ENCODE peak calls at places on chromosomes 2 and 18, in nine cellular contexts. J is activated CD8-positive, alpha-beta memory T cell treated with anti-CD3 and anti-CD28 coated beads for 48 hours; I is anterior cingulate cortex; Y is activated T-cell treated with anti-CD3 and anti-CD28 coated beads for 1 hour; Q is spleen; H is KBM-7; L is AG10803; R is left lobe of liver; A is Calu3. E is an unnamed sample.
A peak's percentile ranks its signal among the peaks of the same experiment; 100 is the strongest.

GRCh38 chr18:41162191-41162590 is 792.8 kb upstream of the PIK3C3 start:
- DNase-seq in J (no peak), I (no peak), Y (no peak), Q (no peak), H (no peak), L (no peak), R (no peak), A (no peak), E (no peak)

GRCh38 chr2:149611100-149611820 is 23.7 kb upstream of the MMADHC start:
- DNase-seq in J (no peak), I (no peak), Y (no peak), Q (no peak), H (no peak), L (peak; percentile 20), R (no peak), A (no peak), E (no peak)

GRCh38 chr2:149006883-149007543 is 31.5 kb upstream of the LYPD6B start:
- DNase-seq in J (no peak), I (no peak), Y (no peak), Q (no peak), H (no peak), L (no peak), R (no peak), A (no peak), E (no peak)

GRCh38 chr2:2698182-2699116 is 367.4 kb upstream of the MYT1L start:
- DNase-seq in J (no peak), I (no peak), Y (no peak), Q (no peak), H (no peak), L (no peak), R (no peak), A (no peak), E (no peak)

GRCh38 chr2:148742373-148742772 is 97.8 kb downstream of the EPC2 start:
- DNase-seq in J (no peak), I (no peak), Y (no peak), Q (no peak), H (no peak), L (no peak), R (no peak), A (no peak), E (no peak)

GRCh38 chr18:5175378-5175777 is 21.7 kb downstream of the AKAIN1 start:
- DNase-seq in J (no peak), I (no peak), Y (no peak), Q (no peak), H (peak; percentile 18), L (no peak), R (no peak), A (no peak), E (no peak)

GRCh38 chr2:47519147-47519537 is 116.2 kb downstream of the MSH2 start:
- DNase-seq in J (no peak), I (peak; percentile 55), Y (no peak), Q (no peak), H (no peak), L (no peak), R (no peak), A (no peak), E (no peak)

GRCh38 chr18:36028859-36029258 is 38.5 kb downstream of the RPRD1A start:
- DNase-seq in J (no peak), I (no peak), Y (no peak), Q (no peak), H (no peak), L (no peak), R (no peak), A (no peak), E (no peak)

GRCh38 chr2:135709992-135710391 is 31.7 kb upstream of the UBXN4 start:
- DNase-seq in J (peak; percentile 32), I (peak; percentile 20), Y (peak; percentile 77), Q (peak; percentile 82), H (peak; percentile 73), L (peak; percentile 25), R (peak; percentile 59), A (peak; percentile 70), E (peak; percentile 59)

GRCh38 chr2:206700141-206700540 is 18.1 kb downstream of the DYTN start:
- DNase-seq in J (no peak), I (no peak), Y (no peak), Q (no peak), H (no peak), L (no peak), R (no peak), A (no peak), E (no peak)

GRCh38 chr2:171146633-171147032 is 14.1 kb downstream of the TLK1 start:
- DNase-seq in J (no peak), I (no peak), Y (no peak), Q (no peak), H (peak; percentile 82), L (no peak), R (no peak), A (no peak), E (no peak)

GRCh38 chr2:196431957-196432356 is 207.6 kb upstream of the CCDC150 start:
- DNase-seq in J (no peak), I (no peak), Y (no peak), Q (no peak), H (no peak), L (peak; percentile 25), R (no peak), A (peak; percentile 19), E (no peak)

GRCh38 chr2:158315803-158316413 is 140.6 kb downstream of the CCDC148 start:
- DNase-seq in J (no peak), I (no peak), Y (no peak), Q (no peak), H (no peak), L (no peak), R (no peak), A (no peak), E (no peak)

GRCh38 chr2:237864940-237865622 is 5.7 kb downstream of the RAMP1 start:
- DNase-seq in J (no peak), I (no peak), Y (no peak), Q (no peak), H (no peak), L (peak; percentile 29), R (no peak), A (peak; percentile 55), E (no peak)

GRCh38 chr18:60984496-60984895 is 348.7 kb upstream of the CDH20 start:
- DNase-seq in J (no peak), I (no peak), Y (no peak), Q (no peak), H (no peak), L (peak; percentile 66), R (no peak), A (no peak), E (no peak)

GRCh38 chr2:68839260-68839833 is 31.9 kb downstream of the BMP10 start:
- DNase-seq in J (no peak), I (no peak), Y (no peak), Q (no peak), H (peak; percentile 78), L (no peak), R (no peak), A (peak; percentile 21), E (no peak)

GRCh38 chr2:43358688-43359201 is 132.3 kb upstream of the ZFP36L2 start:
- DNase-seq in J (no peak), I (no peak), Y (no peak), Q (no peak), H (no peak), L (no peak), R (no peak), A (no peak), E (no peak)

GRCh38 chr2:204015118-204015842 is 78.7 kb downstream of the ICOS start:
- DNase-seq in J (no peak), I (no peak), Y (no peak), Q (no peak), H (no peak), L (no peak), R (no peak), A (no peak), E (no peak)

GRCh38 chr2:26646986-26647672 is 6.0 kb upstream of the CIB4 start:
- DNase-seq in J (no peak), I (no peak), Y (no peak), Q (peak; percentile 36), H (no peak), L (no peak), R (no peak), A (no peak), E (no peak)

GRCh38 chr2:202436631-202437030 is 60.5 kb downstream of the BMPR2 start:
- DNase-seq in J (no peak), I (no peak), Y (no peak), Q (no peak), H (no peak), L (no peak), R (no peak), A (no peak), E (no peak)

GRCh38 chr18:63899206-63899605 is 8.6 kb upstream of the SERPINB10 start:
- DNase-seq in J (no peak), I (no peak), Y (no peak), Q (no peak), H (no peak), L (no peak), R (no peak), A (no peak), E (no peak)